ENCODE peak calls at places on chromosome 12, in ten cellular contexts. J is sigmoid colon; E is GM23248; H is thyroid gland; U is Caco-2; T is effector memory CD4-positive, alpha-beta T cell; I is lower lobe of right lung; D is uterus; K is A549; Q is body of pancreas. Z is an unnamed sample.
A peak's percentile ranks its signal among the peaks of the same experiment; 100 is the strongest.

GRCh38 chr12:39620664-39621658 is 1.4 kb upstream of the ABCD2 start:
- DNase-seq in E (no peak), D (no peak), K (no peak), J (no peak), Q (no peak), H (no peak), U (no peak), T (no peak), I (no peak), Z (no peak)

GRCh38 chr12:105470102-105470501 is 139.6 kb downstream of the C12orf75 start:
- DNase-seq in H (no peak), K (no peak), U (no peak), Q (no peak), D (no peak), J (no peak), I (no peak), E (no peak), T (no peak), Z (no peak)

GRCh38 chr12:110157539-110157938 is 33.4 kb downstream of the IFT81 start:
- DNase-seq in J (no peak), U (no peak), E (no peak), Q (no peak), I (no peak), H (no peak), T (no peak), D (no peak), K (no peak), Z (no peak)

GRCh38 chr12:546920-547845 is 87.4 kb downstream of the B4GALNT3 start:
- DNase-seq in J (no peak), D (peak; percentile 33), I (peak; percentile 77), H (peak; percentile 55), K (peak; percentile 78), E (peak; percentile 76), U (peak; percentile 91), Q (peak; percentile 72), T (peak; percentile 46), Z (peak; percentile 45)

GRCh38 chr12:45284096-45284901 is 68.4 kb downstream of the ANO6 start:
- DNase-seq in D (no peak), T (no peak), K (no peak), U (peak; percentile 83), J (no peak), H (no peak), E (peak; percentile 68), I (no peak), Q (no peak), Z (no peak)

GRCh38 chr12:129201029-129201428 is 347.8 kb downstream of the GLT1D1 start:
- DNase-seq in H (no peak), T (no peak), U (no peak), D (no peak), J (no peak), Q (no peak), K (no peak), I (no peak), E (no peak), Z (no peak)

GRCh38 chr12:113088037-113088436 is 31.5 kb downstream of the DTX1 start:
- DNase-seq in T (no peak), I (no peak), J (no peak), H (peak; percentile 31), D (no peak), E (no peak), Q (no peak), U (no peak), K (no peak), Z (no peak)

GRCh38 chr12:127438512-127439244 is 828.3 kb upstream of the TMEM132C start:
- DNase-seq in K (no peak), H (no peak), I (no peak), E (no peak), T (no peak), J (no peak), D (no peak), Q (no peak), U (no peak), Z (no peak)

GRCh38 chr12:102690267-102690666 is 209.9 kb upstream of the IGF1 start:
- DNase-seq in Q (no peak), H (no peak), U (no peak), I (no peak), K (no peak), D (no peak), T (no peak), J (no peak), E (no peak), Z (no peak)

GRCh38 chr12:25152055-25152454 is 42.9 kb downstream of the DNAI7 start:
- DNase-seq in H (no peak), E (no peak), U (no peak), Q (no peak), K (no peak), D (no peak), T (no peak), J (no peak), I (no peak), Z (no peak)

GRCh38 chr12:32053881-32054624 is 52.6 kb upstream of the BICD1 start:
- DNase-seq in Q (no peak), K (no peak), D (no peak), E (peak; percentile 15), I (no peak), J (no peak), H (no peak), T (no peak), U (no peak), Z (no peak)

GRCh38 chr12:51852404-51853137 is 4.1 kb upstream of the FIGNL2 start:
- DNase-seq in T (no peak), U (no peak), J (no peak), K (no peak), I (no peak), Q (no peak), D (no peak), H (no peak), E (peak; percentile 17), Z (no peak)

GRCh38 chr12:106065506-106065905 is 73.2 kb downstream of the NUAK1 start:
- DNase-seq in H (no peak), T (no peak), K (no peak), D (no peak), I (no peak), J (no peak), U (no peak), Q (no peak), E (no peak), Z (no peak)

GRCh38 chr12:49923878-49924610 is 20.3 kb upstream of the FAIM2 start:
- DNase-seq in D (peak; percentile 7), U (no peak), T (no peak), K (no peak), J (no peak), I (no peak), Q (no peak), E (peak; percentile 23), H (no peak), Z (no peak)

DNA sequence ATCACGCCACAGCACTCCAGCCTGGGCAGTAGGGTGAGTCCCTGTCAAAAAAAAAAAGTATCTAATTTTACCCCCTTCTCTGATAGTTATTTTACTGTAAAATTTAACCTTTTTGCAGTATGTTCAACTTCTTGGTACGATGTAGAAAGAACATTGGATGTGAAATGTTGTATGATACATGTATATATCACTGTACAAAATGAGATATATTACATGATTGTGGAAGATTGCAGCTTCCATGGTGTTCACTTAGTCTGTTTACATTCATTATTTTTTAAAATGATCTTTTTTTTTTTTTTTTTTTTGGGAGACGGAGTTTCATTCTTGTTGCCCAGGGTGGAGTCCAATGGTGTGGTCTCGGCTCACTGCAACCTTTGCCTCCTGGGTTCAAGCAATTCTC is 9.0 kb downstream of the SP1 start:
- DNase-seq in U (no peak), I (no peak), E (no peak), H (no peak), Q (no peak), T (no peak), J (no peak), D (no peak), K (no peak), Z (no peak)
- H3K4me3 ChIP-seq in U (no peak overlapping the region), I (peak overlapping the region; percentile 11), E (peak overlapping the region; percentile 50), H (no peak overlapping the region), Q (no peak overlapping the region), T (no peak overlapping the region), J (no peak overlapping the region), D (no peak overlapping the region), K (no peak overlapping the region), Z (no peak overlapping the region)

GRCh38 chr12:93913845-93914244 is 234.5 kb upstream of the PLXNC1 start:
- DNase-seq in Q (no peak), U (no peak), D (no peak), T (no peak), E (peak; percentile 79), I (no peak), J (no peak), K (no peak), H (no peak), Z (no peak)
- H3K4me1 ChIP-seq in Q (no peaks in the 10 kb centered on the region), U (no peaks in the 10 kb centered on the region), D (peaks cover 4% of the 10 kb centered on the region), T (no peaks in the 10 kb centered on the region), E (peaks cover 72% of the 10 kb centered on the region), I (no peaks in the 10 kb centered on the region), J (peaks cover 19% of the 10 kb centered on the region), K (peaks cover 23% of the 10 kb centered on the region), H (no peaks in the 10 kb centered on the region), Z (no peaks in the 10 kb centered on the region)

GRCh38 chr12:1919763-1920162 is 1.3 kb upstream of the CACNA2D4 start:
- DNase-seq in Q (no peak), T (no peak), H (no peak), D (no peak), E (no peak), U (no peak), J (no peak), I (no peak), K (no peak), Z (no peak)

GRCh38 chr12:1917172-1918070 is 1.0 kb downstream of the CACNA2D4 start:
- DNase-seq in E (no peak), H (no peak), D (peak; percentile 12), Q (no peak), I (peak; percentile 46), J (peak; percentile 66), T (no peak), K (no peak), U (no peak), Z (no peak)

GRCh38 chr12:1918875-1919236 is 404 bp upstream of the CACNA2D4 start:
- DNase-seq in J (peak; percentile 38), K (no peak), U (no peak), H (no peak), E (no peak), I (peak; percentile 40), D (no peak), Q (no peak), T (no peak), Z (no peak)

GRCh38 chr12:1919284-1919683 is 832 bp upstream of the CACNA2D4 start:
- DNase-seq in Q (no peak), J (no peak), T (no peak), I (no peak), E (no peak), K (no peak), D (no peak), H (no peak), U (no peak), Z (no peak)

GRCh38 chr12:1918081-1918874 is at the start of gene CACNA2D4:
- DNase-seq in K (no peak), Q (no peak), J (peak; percentile 60), T (no peak), H (no peak), E (no peak), U (no peak), I (peak; percentile 51), D (no peak), Z (no peak)
- H3K4me3 ChIP-seq in K (no peak within 1 kb of the TSS), Q (no peak within 1 kb of the TSS), J (no peak within 1 kb of the TSS), T (no peak within 1 kb of the TSS), H (no peak within 1 kb of the TSS), E (no peak within 1 kb of the TSS), U (no peak within 1 kb of the TSS), I (peak within 1 kb of the TSS; percentile 45), D (no peak within 1 kb of the TSS), Z (no peak within 1 kb of the TSS)

DNA sequence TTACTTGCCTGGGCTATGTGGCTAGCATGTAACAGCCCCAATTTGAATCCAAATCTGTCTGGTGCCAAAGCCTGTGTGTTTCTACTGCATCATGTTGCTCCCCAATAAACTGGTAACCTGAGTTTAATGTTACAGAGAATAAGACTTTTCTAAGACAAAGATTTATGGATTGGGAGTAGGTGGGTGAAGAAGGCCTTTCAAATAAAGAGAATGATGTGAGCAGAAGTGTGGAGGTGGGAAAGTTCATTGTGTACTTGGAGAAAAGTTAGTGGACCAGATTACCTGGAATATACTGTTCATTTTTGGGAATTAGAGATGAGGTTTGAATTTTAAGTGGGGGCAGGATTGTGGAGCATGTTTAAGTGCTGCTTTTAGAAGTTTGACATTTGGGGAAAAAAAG is 3.0 kb downstream of the FRS2 start:
- DNase-seq in K (no peak), D (no peak), I (no peak), U (no peak), T (no peak), Q (no peak), E (no peak), J (no peak), H (no peak), Z (no peak)
- H3K4me1 ChIP-seq in K (peaks cover 57% of the 10 kb centered on the region), D (peaks cover 13% of the 10 kb centered on the region), I (peaks cover 63% of the 10 kb centered on the region), U (peaks cover 43% of the 10 kb centered on the region), T (peaks cover 20% of the 10 kb centered on the region), Q (peaks cover 49% of the 10 kb centered on the region), E (peaks cover 55% of the 10 kb centered on the region), J (peaks cover 66% of the 10 kb centered on the region), H (peaks cover 62% of the 10 kb centered on the region), Z (no peaks in the 10 kb centered on the region)